ENCODE peak calls at places on chromosomes 13 and 19, in nine cellular contexts. One of them, this sample, is unnamed.

GRCh38 chr13:50715402-50716146 is 127.9 kb downstream of the DLEU7 start:
- DNase-seq in anterior cingulate cortex: peak
- DNase-seq in dorsolateral prefrontal cortex: peak
- DNase-seq in HepG2: no peak
- DNase-seq in astrocyte of the spinal cord: no peak
- DNase-seq in hepatocyte: no peak
- DNase-seq in AG04449: no peak
- DNase-seq in effector memory CD8-positive, alpha-beta T cell: no peak
- DNase-seq in skeletal muscle cell: no peak
- DNase-seq in this sample: no peak

GRCh38 chr19:30799854-30800755 is 427.9 kb downstream of the ZNF536 start:
- DNase-seq in dorsolateral prefrontal cortex: peak
- DNase-seq in HepG2: peak
- DNase-seq in AG04449: no peak
- DNase-seq in astrocyte of the spinal cord: no peak
- DNase-seq in skeletal muscle cell: no peak
- DNase-seq in anterior cingulate cortex: no peak
- DNase-seq in effector memory CD8-positive, alpha-beta T cell: no peak
- DNase-seq in hepatocyte: peak
- DNase-seq in this sample: peak

GRCh38 chr19:33674575-33675367 is 53.0 kb downstream of the CHST8 start:
- DNase-seq in AG04449: no peak
- DNase-seq in dorsolateral prefrontal cortex: no peak
- DNase-seq in skeletal muscle cell: no peak
- DNase-seq in astrocyte of the spinal cord: no peak
- DNase-seq in hepatocyte: peak
- DNase-seq in anterior cingulate cortex: no peak
- DNase-seq in effector memory CD8-positive, alpha-beta T cell: no peak
- DNase-seq in HepG2: no peak
- DNase-seq in this sample: no peak

GRCh38 chr13:48233886-48234488 is 981 bp downstream of the ITM2B start:
- DNase-seq in hepatocyte: peak
- DNase-seq in astrocyte of the spinal cord: peak
- DNase-seq in effector memory CD8-positive, alpha-beta T cell: no peak
- DNase-seq in HepG2: no peak
- DNase-seq in AG04449: peak
- DNase-seq in dorsolateral prefrontal cortex: no peak
- DNase-seq in skeletal muscle cell: no peak
- DNase-seq in anterior cingulate cortex: no peak
- DNase-seq in this sample: no peak

GRCh38 chr19:8451885-8452284 is 7.1 kb downstream of the HNRNPM start:
- DNase-seq in AG04449: no peak
- DNase-seq in hepatocyte: peak
- DNase-seq in effector memory CD8-positive, alpha-beta T cell: no peak
- DNase-seq in skeletal muscle cell: no peak
- DNase-seq in anterior cingulate cortex: no peak
- DNase-seq in dorsolateral prefrontal cortex: no peak
- DNase-seq in HepG2: peak
- DNase-seq in astrocyte of the spinal cord: peak
- DNase-seq in this sample: no peak

GRCh38 chr19:34984287-34984686 is 15.8 kb upstream of the GRAMD1A start:
- DNase-seq in hepatocyte: no peak
- DNase-seq in anterior cingulate cortex: no peak
- DNase-seq in astrocyte of the spinal cord: no peak
- DNase-seq in HepG2: no peak
- DNase-seq in skeletal muscle cell: no peak
- DNase-seq in dorsolateral prefrontal cortex: no peak
- DNase-seq in AG04449: no peak
- DNase-seq in effector memory CD8-positive, alpha-beta T cell: no peak
- DNase-seq in this sample: no peak

GRCh38 chr19:33325920-33326319 is 23.6 kb upstream of the CEBPA start:
- DNase-seq in dorsolateral prefrontal cortex: peak
- DNase-seq in astrocyte of the spinal cord: peak
- DNase-seq in skeletal muscle cell: no peak
- DNase-seq in hepatocyte: no peak
- DNase-seq in HepG2: no peak
- DNase-seq in AG04449: no peak
- DNase-seq in effector memory CD8-positive, alpha-beta T cell: no peak
- DNase-seq in anterior cingulate cortex: no peak
- DNase-seq in this sample: no peak

GRCh38 chr19:37074111-37074510 is 4.1 kb upstream of the ZNF420 start:
- DNase-seq in astrocyte of the spinal cord: no peak
- DNase-seq in effector memory CD8-positive, alpha-beta T cell: no peak
- DNase-seq in anterior cingulate cortex: no peak
- DNase-seq in dorsolateral prefrontal cortex: no peak
- DNase-seq in skeletal muscle cell: no peak
- DNase-seq in HepG2: no peak
- DNase-seq in hepatocyte: no peak
- DNase-seq in AG04449: no peak
- DNase-seq in this sample: no peak

GRCh38 chr13:39406688-39407087 is 196.3 kb downstream of the LHFPL6 start:
- DNase-seq in effector memory CD8-positive, alpha-beta T cell: no peak
- DNase-seq in HepG2: no peak
- DNase-seq in hepatocyte: no peak
- DNase-seq in astrocyte of the spinal cord: no peak
- DNase-seq in skeletal muscle cell: no peak
- DNase-seq in AG04449: no peak
- DNase-seq in dorsolateral prefrontal cortex: no peak
- DNase-seq in anterior cingulate cortex: no peak
- DNase-seq in this sample: no peak

GRCh38 chr19:30784850-30785459 is 412.8 kb downstream of the ZNF536 start:
- DNase-seq in hepatocyte: peak
- DNase-seq in dorsolateral prefrontal cortex: peak
- DNase-seq in skeletal muscle cell: no peak
- DNase-seq in HepG2: peak
- DNase-seq in anterior cingulate cortex: no peak
- DNase-seq in effector memory CD8-positive, alpha-beta T cell: peak
- DNase-seq in AG04449: no peak
- DNase-seq in astrocyte of the spinal cord: no peak
- DNase-seq in this sample: peak

GRCh38 chr19:35777411-35777841 is 2.1 kb downstream of the ARHGAP33 start:
- DNase-seq in HepG2: peak
- DNase-seq in anterior cingulate cortex: no peak
- DNase-seq in astrocyte of the spinal cord: no peak
- DNase-seq in dorsolateral prefrontal cortex: peak
- DNase-seq in AG04449: no peak
- DNase-seq in effector memory CD8-positive, alpha-beta T cell: no peak
- DNase-seq in hepatocyte: no peak
- DNase-seq in skeletal muscle cell: no peak
- DNase-seq in this sample: peak

GRCh38 chr19:7494416-7495098 is 5.7 kb upstream of the PEX11G start:
- DNase-seq in effector memory CD8-positive, alpha-beta T cell: no peak
- DNase-seq in anterior cingulate cortex: peak
- DNase-seq in HepG2: peak
- DNase-seq in hepatocyte: no peak
- DNase-seq in astrocyte of the spinal cord: no peak
- DNase-seq in dorsolateral prefrontal cortex: peak
- DNase-seq in skeletal muscle cell: no peak
- DNase-seq in AG04449: no peak
- DNase-seq in this sample: no peak

GRCh38 chr19:16914421-16914820 is 25.6 kb downstream of the F2RL3 start:
- DNase-seq in astrocyte of the spinal cord: no peak
- DNase-seq in anterior cingulate cortex: no peak
- DNase-seq in effector memory CD8-positive, alpha-beta T cell: no peak
- DNase-seq in HepG2: no peak
- DNase-seq in dorsolateral prefrontal cortex: no peak
- DNase-seq in skeletal muscle cell: no peak
- DNase-seq in AG04449: no peak
- DNase-seq in hepatocyte: no peak
- DNase-seq in this sample: no peak

GRCh38 chr13:54029226-54029625 is 1000.6 kb downstream of the OLFM4 start:
- DNase-seq in effector memory CD8-positive, alpha-beta T cell: no peak
- DNase-seq in skeletal muscle cell: no peak
- DNase-seq in dorsolateral prefrontal cortex: no peak
- DNase-seq in anterior cingulate cortex: no peak
- DNase-seq in HepG2: no peak
- DNase-seq in AG04449: no peak
- DNase-seq in astrocyte of the spinal cord: peak
- DNase-seq in hepatocyte: peak
- DNase-seq in this sample: peak

This sample was measured in COLO829.